ENCODE peak calls at places on chromosomes 12 and 14, in nine cellular contexts. M is BJ; C is omental fat pad; A is psoas muscle; P is CD8-positive, alpha-beta T cell; X is tibial artery; I is RWPE2; T is WERI-Rb-1; N is IMR-90. L is an unnamed sample.
A peak's percentile ranks its signal among the peaks of the same experiment; 100 is the strongest.

GRCh38 chr14:68249534-68250517 is 430.2 kb downstream of the RAD51B start:
- DNase-seq in X (no peak), T (no peak), A (no peak), N (peak; percentile 74), M (no peak), I (no peak), P (no peak), C (no peak), L (no peak)

GRCh38 chr14:25882899-25883298 is 714.9 kb downstream of the NOVA1 start:
- DNase-seq in M (no peak), C (no peak), N (no peak), T (no peak), X (no peak), A (no peak), I (no peak), P (no peak), L (no peak)

GRCh38 chr14:96052541-96053105 is 13.5 kb downstream of the C14orf132 start:
- DNase-seq in T (no peak), C (no peak), A (no peak), X (no peak), P (no peak), N (peak; percentile 28), M (no peak), I (no peak), L (no peak)

GRCh38 chr12:54004841-54005530 is 3.8 kb upstream of the HOXC8 start:
- DNase-seq in M (no peak), P (no peak), I (no peak), C (no peak), T (no peak), A (no peak), N (no peak), X (no peak), L (no peak)

GRCh38 chr12:125186471-125187147 is 121.4 kb downstream of the AACS start:
- DNase-seq in X (no peak), I (no peak), A (no peak), T (no peak), N (no peak), M (no peak), P (no peak), C (no peak), L (no peak)

GRCh38 chr12:83573676-83574075 is 887.0 kb downstream of the TMTC2 start:
- DNase-seq in I (no peak), X (no peak), N (no peak), A (peak; percentile 18), P (no peak), M (peak; percentile 4), T (no peak), C (no peak), L (no peak)

GRCh38 chr14:68782091-68782981 is 10.5 kb downstream of the ZFP36L1 start:
- DNase-seq in C (no peak), A (no peak), N (no peak), P (peak; percentile 77), M (no peak), X (no peak), I (no peak), T (no peak), L (no peak)

GRCh38 chr12:13538136-13538535 is 341.6 kb downstream of the EMP1 start:
- DNase-seq in P (no peak), M (no peak), T (no peak), C (no peak), X (no peak), I (no peak), N (no peak), A (no peak), L (no peak)

GRCh38 chr12:18700254-18700653 is 37.6 kb downstream of the PLCZ1 start:
- DNase-seq in T (no peak), I (no peak), N (peak; percentile 96), C (no peak), P (no peak), A (no peak), X (no peak), M (no peak), L (no peak)

GRCh38 chr14:72682188-72682587 is 211.7 kb downstream of the DPF3 start:
- DNase-seq in A (no peak), M (peak; percentile 71), I (no peak), N (peak; percentile 36), P (no peak), T (no peak), C (no peak), X (no peak), L (no peak)

GRCh38 chr12:62435337-62436163 is 31.1 kb upstream of the MON2 start:
- DNase-seq in X (peak; percentile 78), M (no peak), T (peak; percentile 56), A (peak; percentile 27), N (peak; percentile 63), C (no peak), I (peak; percentile 57), P (peak; percentile 30), L (no peak)

GRCh38 chr12:92593734-92594402 is 108.9 kb upstream of the PLEKHG7 start:
- DNase-seq in A (peak; percentile 13), X (peak; percentile 75), M (peak; percentile 76), T (no peak), I (peak; percentile 77), C (no peak), P (peak; percentile 91), N (peak; percentile 96), L (no peak)

GRCh38 chr12:124720687-124721500 is 142.8 kb downstream of the SCARB1 start:
- DNase-seq in T (peak; percentile 98), M (no peak), C (no peak), I (no peak), P (no peak), X (no peak), N (peak; percentile 60), A (peak; percentile 61), L (peak; percentile 47)

GRCh38 chr12:46380881-46381280 is 8.3 kb upstream of the SLC38A2 start:
- DNase-seq in N (no peak), P (no peak), M (no peak), T (no peak), A (no peak), I (no peak), X (no peak), C (no peak), L (no peak)

GRCh38 chr12:18421840-18422239 is 160.5 kb downstream of the PIK3C2G start:
- DNase-seq in X (no peak), I (no peak), N (peak; percentile 75), T (no peak), C (no peak), P (no peak), A (no peak), M (no peak), L (no peak)

GRCh38 chr12:57749061-57749460 is 3.0 kb downstream of the CDK4 start:
- DNase-seq in M (no peak), A (no peak), P (no peak), T (no peak), C (no peak), X (no peak), N (no peak), I (no peak), L (no peak)

GRCh38 chr12:130427381-130427887 is 89.7 kb downstream of the PIWIL1 start:
- DNase-seq in P (no peak), C (no peak), N (no peak), X (no peak), I (no peak), T (no peak), M (no peak), A (no peak), L (no peak)

GRCh38 chr12:131928765-131929529 is at the start of gene PUS1:
- DNase-seq in T (peak; percentile 94), N (peak; percentile 91), I (peak; percentile 93), A (peak; percentile 95), C (peak; percentile 75), M (peak; percentile 45), P (peak; percentile 94), X (peak; percentile 97), L (peak; percentile 96)

GRCh38 chr12:100877776-100878175 is 83.2 kb downstream of the ANO4 start:
- DNase-seq in T (no peak), C (no peak), N (no peak), I (no peak), M (no peak), X (no peak), A (no peak), P (no peak), L (no peak)
- TF ChIP-seq CTCF in T (peak; percentile 19), C (no peak), N (peak; percentile 36), I (peak; percentile 40), M (peak; percentile 38), X (no peak), A (no peak), P (no peak), L (no peak)

DNA sequence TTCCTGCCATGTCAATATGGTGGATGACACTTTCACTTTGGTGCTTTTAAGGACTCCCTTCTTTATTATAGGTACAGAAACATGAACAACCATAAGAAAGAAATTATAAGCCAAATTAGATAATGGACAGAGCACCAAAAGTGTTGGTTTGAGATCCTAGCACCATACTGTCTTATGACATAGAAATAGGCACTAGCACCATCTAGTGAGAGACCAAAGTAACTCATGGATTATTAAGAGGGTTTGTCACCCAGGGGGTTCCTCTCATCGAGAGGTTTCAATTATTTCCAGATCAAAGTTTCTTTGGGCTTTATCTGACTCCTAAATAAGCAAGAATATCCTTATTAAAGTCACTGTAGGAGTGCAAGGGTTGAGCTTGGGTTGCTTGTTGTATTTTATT is 153.0 kb upstream of the DIO2 start:
- DNase-seq in X (no peak), P (no peak), I (no peak), C (no peak), M (no peak), A (no peak), T (no peak), N (peak; percentile 21), L (no peak)
- TF ChIP-seq CTCF in X (no peak), P (no peak), I (peak; percentile 45), C (no peak), M (no peak), A (no peak), T (peak; percentile 37), N (peak; percentile 35), L (peak; percentile 19)

GRCh38 chr12:110704750-110705149 is 15.8 kb upstream of the HVCN1 start:
- DNase-seq in T (peak; percentile 47), C (no peak), I (no peak), N (no peak), A (no peak), X (no peak), M (no peak), P (no peak), L (no peak)
- TF ChIP-seq CTCF in T (peak; percentile 72), C (no peak), I (peak; percentile 27), N (no peak), A (no peak), X (no peak), M (no peak), P (no peak), L (no peak)

DNA sequence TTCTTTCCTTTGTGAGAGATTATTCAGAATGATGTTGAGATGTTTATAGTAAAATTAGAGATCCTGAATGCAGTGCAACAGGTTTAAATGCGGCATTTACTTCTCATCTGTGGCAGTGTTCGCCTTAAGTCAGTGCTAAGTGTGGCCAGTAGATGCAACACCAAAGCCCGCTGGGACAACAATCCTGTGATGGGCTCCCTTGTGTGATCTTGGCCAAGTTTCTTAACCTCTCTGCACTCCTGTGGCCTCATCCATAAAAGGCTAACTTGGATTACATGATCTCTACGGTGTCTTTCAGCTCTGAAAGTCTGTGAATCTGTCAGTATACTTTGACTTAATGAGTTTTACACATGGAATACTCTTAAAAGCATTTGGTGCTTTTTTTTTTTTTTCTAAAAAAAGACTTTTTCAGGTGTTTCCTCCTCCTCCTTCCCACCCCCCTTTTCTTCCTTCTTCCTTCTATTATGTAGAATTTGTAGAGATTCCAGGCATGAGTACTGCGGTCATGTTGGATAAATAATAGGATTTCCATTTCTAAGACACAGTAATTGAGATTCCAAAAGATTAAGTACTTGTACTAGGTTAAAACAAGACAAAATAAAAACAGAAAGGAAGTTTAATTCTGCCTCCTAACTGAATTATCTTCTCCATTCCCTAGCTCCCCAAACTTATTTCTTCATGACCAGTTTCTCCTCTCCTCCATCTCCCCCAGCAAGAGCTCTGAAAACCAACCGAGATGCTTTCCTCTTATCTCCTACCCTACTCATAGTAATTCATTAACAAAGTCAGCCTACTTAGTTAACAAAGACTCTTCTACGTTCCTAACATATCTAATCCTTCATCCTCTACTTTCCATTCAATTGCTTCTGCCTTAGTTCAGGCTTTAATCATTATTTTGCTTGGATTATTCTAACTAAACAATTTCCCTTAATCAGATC is 42.2 kb upstream of the NAV3 start:
- DNase-seq in P (no peak), C (no peak), X (no peak), A (no peak), M (no peak), T (no peak), I (no peak), N (no peak), L (no peak)
- TF ChIP-seq CTCF in P (no peak), C (no peak), X (no peak), A (no peak), M (no peak), T (no peak), I (no peak), N (no peak), L (no peak)

L was measured in D721Med.